ENCODE peak calls at places on chromosomes 12 and 14, in ten cellular contexts. R is Caco-2, K is heart right ventricle, E is HCT116, S is tibial artery, T is GM12878, M is A673, P is heart left ventricle, V is A549, L is uterus. O is an unnamed sample.

GRCh38 chr12:122841544-122842321 is 6.5 kb downstream of the HIP1R start:
- DNase-seq in R (peak; percentile 36), K (no peak), E (peak; percentile 22), S (no peak), T (no peak), M (no peak), P (peak; percentile 72), V (no peak), L (no peak), O (peak; percentile 91)

GRCh38 chr12:116210131-116210530 is 67.4 kb downstream of the MED13L start:
- DNase-seq in R (no peak), K (no peak), E (no peak), S (no peak), T (no peak), M (no peak), P (no peak), V (no peak), L (no peak), O (no peak)

GRCh38 chr12:124506145-124506831 is 61.1 kb downstream of the NCOR2 start:
- DNase-seq in R (no peak), K (peak; percentile 89), E (no peak), S (peak; percentile 87), T (no peak), M (peak; percentile 98), P (peak; percentile 88), V (no peak), L (peak; percentile 87), O (peak; percentile 64)

GRCh38 chr14:74459289-74459946 is 33.4 kb upstream of the SYNDIG1L start:
- DNase-seq in R (no peak), K (peak; percentile 24), E (no peak), S (peak; percentile 42), T (no peak), M (peak; percentile 36), P (no peak), V (peak; percentile 48), L (no peak), O (no peak)

GRCh38 chr14:57462551-57462950 is 31.1 kb downstream of the CCDC198 start:
- DNase-seq in R (no peak), K (no peak), E (no peak), S (no peak), T (no peak), M (no peak), P (no peak), V (peak; percentile 26), L (no peak), O (no peak)

GRCh38 chr12:66984962-66985361 is 284.2 kb upstream of the CAND1 start:
- DNase-seq in R (no peak), K (no peak), E (no peak), S (no peak), T (no peak), M (no peak), P (no peak), V (no peak), L (no peak), O (no peak)

GRCh38 chr12:101781834-101782543 is 42.7 kb upstream of the SYCP3 start:
- DNase-seq in R (no peak), K (no peak), E (no peak), S (no peak), T (no peak), M (no peak), P (no peak), V (no peak), L (no peak), O (no peak)

GRCh38 chr12:106642991-106643390 is 60.2 kb downstream of the RFX4 start:
- DNase-seq in R (no peak), K (no peak), E (no peak), S (no peak), T (no peak), M (no peak), P (no peak), V (peak; percentile 13), L (no peak), O (no peak)

GRCh38 chr14:51821822-51822221 is 38.6 kb upstream of the GNG2 start:
- DNase-seq in R (no peak), K (no peak), E (no peak), S (no peak), T (no peak), M (no peak), P (no peak), V (no peak), L (no peak), O (no peak)

GRCh38 chr12:108560752-108561719 is at the start of gene SART3:
- DNase-seq in R (peak; percentile 82), K (peak; percentile 82), E (peak; percentile 89), S (peak; percentile 72), T (peak; percentile 91), M (peak; percentile 93), P (peak; percentile 87), V (peak; percentile 93), L (peak; percentile 83), O (peak; percentile 67)

GRCh38 chr12:124441443-124442190 is 125.8 kb downstream of the NCOR2 start:
- DNase-seq in R (no peak), K (no peak), E (no peak), S (peak; percentile 75), T (no peak), M (peak; percentile 91), P (no peak), V (no peak), L (no peak), O (no peak)

GRCh38 chr14:95469134-95469481 is 47.3 kb downstream of the SYNE3 start:
- DNase-seq in R (no peak), K (no peak), E (no peak), S (no peak), T (no peak), M (no peak), P (no peak), V (no peak), L (no peak), O (no peak)

GRCh38 chr14:23653046-23653445 is 16.9 kb downstream of the DHRS2 start:
- DNase-seq in R (no peak), K (no peak), E (no peak), S (no peak), T (no peak), M (no peak), P (no peak), V (no peak), L (no peak), O (no peak)

GRCh38 chr14:23660290-23661226 is 24.4 kb downstream of the DHRS2 start:
- DNase-seq in R (no peak), K (no peak), E (no peak), S (no peak), T (no peak), M (no peak), P (no peak), V (no peak), L (no peak), O (no peak)

GRCh38 chr14:23661542-23661941 is 25.4 kb downstream of the DHRS2 start:
- DNase-seq in R (no peak), K (no peak), E (no peak), S (no peak), T (no peak), M (no peak), P (no peak), V (no peak), L (no peak), O (no peak)

GRCh38 chr14:23654231-23654630 is 18.1 kb downstream of the DHRS2 start:
- DNase-seq in R (no peak), K (no peak), E (no peak), S (no peak), T (no peak), M (no peak), P (no peak), V (no peak), L (no peak), O (no peak)

GRCh38 chr14:23657959-23658470 is 21.9 kb downstream of the DHRS2 start:
- DNase-seq in R (no peak), K (no peak), E (no peak), S (no peak), T (no peak), M (no peak), P (no peak), V (no peak), L (no peak), O (no peak)
- H3K4me1 ChIP-seq in R (no peaks in the 10 kb centered on the region), K (no peaks in the 10 kb centered on the region), E (no peaks in the 10 kb centered on the region), S (no peaks in the 10 kb centered on the region), T (no peaks in the 10 kb centered on the region), M (no peaks in the 10 kb centered on the region), P (no peaks in the 10 kb centered on the region), V (no peaks in the 10 kb centered on the region), L (no peaks in the 10 kb centered on the region), O (no peaks in the 10 kb centered on the region)

DNA sequence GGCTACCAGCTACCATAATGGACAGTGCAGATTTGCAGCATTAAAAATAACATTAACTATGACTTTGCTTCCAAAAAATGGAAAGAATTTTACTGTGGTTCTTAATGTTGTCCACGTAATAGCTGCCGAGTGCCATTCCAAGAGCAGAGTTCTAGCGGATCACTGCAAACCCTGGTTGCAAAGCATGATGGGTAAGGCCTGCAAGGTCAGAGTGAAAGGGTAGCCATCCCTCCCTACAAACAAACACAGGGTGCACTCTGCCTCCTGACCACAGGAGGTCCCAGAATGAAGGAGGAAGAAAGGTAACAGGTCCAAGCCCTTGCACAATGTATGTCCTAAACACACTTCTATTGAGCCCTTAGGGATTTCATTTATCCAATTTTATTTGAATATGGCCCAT is 157.6 kb downstream of the DPF3 start:
- DNase-seq in R (no peak), K (no peak), E (no peak), S (no peak), T (no peak), M (no peak), P (no peak), V (peak; percentile 31), L (no peak), O (no peak)
- TF ChIP-seq CTCF in R (no peak), K (no peak), E (peak; percentile 16), S (no peak), T (no peak), M (no peak), P (no peak), V (no peak), L (no peak), O (no peak)

DNA sequence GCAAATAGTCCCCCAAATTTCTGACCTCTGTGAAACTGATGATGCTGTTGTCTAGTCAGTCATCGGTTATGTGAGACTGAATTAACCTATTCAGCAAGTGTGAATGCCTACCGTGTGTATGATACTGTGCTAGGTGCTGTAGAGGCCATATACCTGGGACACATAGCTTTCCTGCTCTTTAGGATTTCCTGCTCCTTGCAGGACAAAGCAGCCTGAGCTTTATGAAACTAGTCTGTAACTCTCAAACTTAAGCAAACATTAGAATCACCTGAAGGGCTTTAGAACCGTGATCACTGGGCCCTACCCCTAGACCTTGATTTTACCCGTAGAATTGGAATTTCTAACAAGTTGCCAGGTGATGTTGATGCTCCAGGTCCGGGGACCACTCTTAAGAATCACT is 6.9 kb downstream of the MARK3 start:
- DNase-seq in R (no peak), K (no peak), E (no peak), S (no peak), T (no peak), M (no peak), P (peak; percentile 0), V (no peak), L (no peak), O (no peak)
- H3K4me1 ChIP-seq in R (peaks cover 12% of the 10 kb centered on the region), K (peaks cover 92% of the 10 kb centered on the region), E (peaks cover 21% of the 10 kb centered on the region), S (peaks cover 64% of the 10 kb centered on the region), T (peaks cover 22% of the 10 kb centered on the region), M (peaks cover 30% of the 10 kb centered on the region), P (peaks cover 61% of the 10 kb centered on the region), V (peaks cover 54% of the 10 kb centered on the region), L (peaks cover 16% of the 10 kb centered on the region), O (no peaks in the 10 kb centered on the region)

DNA sequence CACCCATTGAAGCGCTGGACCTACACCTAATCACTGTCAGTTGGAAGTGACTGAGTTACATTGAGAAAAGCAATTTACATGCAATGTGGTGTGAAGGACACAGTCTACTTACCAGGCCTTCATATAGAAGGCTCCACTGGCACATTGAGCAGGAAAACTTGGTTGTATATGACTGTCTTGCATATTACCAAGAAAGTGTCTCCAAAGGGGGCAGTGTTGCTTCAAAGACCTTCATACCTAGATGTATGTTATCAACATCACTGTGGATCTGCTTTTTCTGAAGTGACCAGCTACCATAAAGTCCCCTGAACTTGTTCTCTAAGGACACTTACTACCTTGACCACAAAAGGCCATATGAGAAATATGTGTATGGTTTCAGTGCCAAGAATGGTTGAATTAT is 64.1 kb downstream of the NELL2 start:
- DNase-seq in R (no peak), K (no peak), E (peak; percentile 13), S (no peak), T (no peak), M (peak; percentile 60), P (no peak), V (peak; percentile 33), L (no peak), O (no peak)
- TF ChIP-seq CTCF in R (peak; percentile 26), K (no peak), E (peak; percentile 58), S (no peak), T (peak; percentile 37), M (peak; percentile 53), P (no peak), V (no peak), L (no peak), O (no peak)

O was measured in breast epithelium.